ENCODE peak calls at places on chromosomes 4 and X, in five cellular contexts. One of them, this sample, is unnamed. For H3K4me1, the result is how much of the 10 kb centered on the place peaks cover.

GRCh38 chrX:56800801-56801200 is 71.8 kb downstream of the NBDY start:
- DNase-seq in lower lobe of right lung: no peak
- DNase-seq in neural progenitor cell: no peak
- DNase-seq in IMR-90: no peak
- DNase-seq in aorta: no peak
- DNase-seq in this sample: no peak

GRCh38 chr4:86544313-86544966 is 49.7 kb upstream of the PTPN13 start:
- DNase-seq in IMR-90: no peak
- DNase-seq in lower lobe of right lung: no peak
- DNase-seq in aorta: no peak
- DNase-seq in neural progenitor cell: no peak
- DNase-seq in this sample: no peak

GRCh38 chr4:55312491-55313101 is 33.4 kb upstream of the SRD5A3 start:
- DNase-seq in aorta: no peak
- DNase-seq in IMR-90: peak
- DNase-seq in lower lobe of right lung: no peak
- DNase-seq in neural progenitor cell: peak
- DNase-seq in this sample: no peak

GRCh38 chrX:283115-283845 is 2.1 kb downstream of the PLCXD1 start:
- DNase-seq in neural progenitor cell: peak
- DNase-seq in IMR-90: peak
- DNase-seq in aorta: peak
- DNase-seq in lower lobe of right lung: peak
- DNase-seq in this sample: peak

GRCh38 chr4:38582445-38582844 is 81.6 kb upstream of the KLF3 start:
- DNase-seq in aorta: no peak
- DNase-seq in lower lobe of right lung: no peak
- DNase-seq in IMR-90: no peak
- DNase-seq in neural progenitor cell: no peak
- DNase-seq in this sample: no peak

GRCh38 chr4:164508126-164508525 is 245.8 kb upstream of the SMIM31 start:
- DNase-seq in neural progenitor cell: no peak
- DNase-seq in lower lobe of right lung: no peak
- DNase-seq in aorta: no peak
- DNase-seq in IMR-90: no peak
- DNase-seq in this sample: no peak

GRCh38 chr4:80431203-80431602 is 95.7 kb downstream of the CFAP299 start:
- DNase-seq in IMR-90: no peak
- DNase-seq in lower lobe of right lung: no peak
- DNase-seq in neural progenitor cell: no peak
- DNase-seq in aorta: no peak
- DNase-seq in this sample: no peak

GRCh38 chr4:87038837-87039715 is 104.3 kb downstream of the AFF1 start:
- DNase-seq in lower lobe of right lung: peak
- DNase-seq in neural progenitor cell: peak
- DNase-seq in aorta: peak
- DNase-seq in IMR-90: peak
- DNase-seq in this sample: no peak

GRCh38 chrX:19682712-19683331 is 167.5 kb upstream of the MAP3K15 start:
- DNase-seq in IMR-90: peak
- DNase-seq in lower lobe of right lung: peak
- DNase-seq in neural progenitor cell: peak
- DNase-seq in aorta: peak
- DNase-seq in this sample: peak

GRCh38 chr4:113153529-113154101 is 104.2 kb downstream of the ANK2 start:
- DNase-seq in lower lobe of right lung: no peak
- DNase-seq in aorta: no peak
- DNase-seq in IMR-90: no peak
- DNase-seq in neural progenitor cell: no peak
- DNase-seq in this sample: no peak

GRCh38 chrX:108396986-108397385 is 41.2 kb downstream of the COL4A6 start:
- DNase-seq in neural progenitor cell: no peak
- DNase-seq in IMR-90: no peak
- DNase-seq in aorta: no peak
- DNase-seq in lower lobe of right lung: no peak
- DNase-seq in this sample: no peak

GRCh38 chrX:74525116-74525515 is 89.3 kb downstream of the RLIM start:
- DNase-seq in IMR-90: peak
- DNase-seq in neural progenitor cell: no peak
- DNase-seq in lower lobe of right lung: no peak
- DNase-seq in aorta: no peak
- DNase-seq in this sample: no peak

GRCh38 chrX:92351531-92351930 is 572.4 kb downstream of the PCDH11X start:
- DNase-seq in aorta: no peak
- DNase-seq in IMR-90: no peak
- DNase-seq in lower lobe of right lung: no peak
- DNase-seq in neural progenitor cell: no peak
- DNase-seq in this sample: no peak

GRCh38 chr4:89285735-89286134 is 21.9 kb downstream of the GPRIN3 start:
- DNase-seq in IMR-90: no peak
- DNase-seq in neural progenitor cell: no peak
- DNase-seq in lower lobe of right lung: no peak
- DNase-seq in aorta: no peak
- DNase-seq in this sample: no peak

GRCh38 chr4:88211473-88212252 is 53.2 kb upstream of the ABCG2 start:
- DNase-seq in lower lobe of right lung: no peak
- DNase-seq in aorta: no peak
- DNase-seq in IMR-90: peak
- DNase-seq in neural progenitor cell: peak
- DNase-seq in this sample: no peak

GRCh38 chr4:144355809-144356757 is 215.6 kb upstream of the GYPA start:
- DNase-seq in aorta: peak
- DNase-seq in neural progenitor cell: peak
- DNase-seq in lower lobe of right lung: no peak
- DNase-seq in IMR-90: peak
- DNase-seq in this sample: no peak

GRCh38 chrX:21398424-21398823 is 24.2 kb downstream of the CNKSR2 start:
- DNase-seq in IMR-90: no peak
- DNase-seq in aorta: no peak
- DNase-seq in lower lobe of right lung: no peak
- DNase-seq in neural progenitor cell: no peak
- DNase-seq in this sample: no peak

GRCh38 chr4:160835789-160836188 is 1328.0 kb downstream of the FSTL5 start:
- DNase-seq in IMR-90: no peak
- DNase-seq in neural progenitor cell: peak
- DNase-seq in lower lobe of right lung: no peak
- DNase-seq in aorta: no peak
- DNase-seq in this sample: no peak

GRCh38 chrX:118795528-118795927 is 28.1 kb upstream of the ZCCHC12 start:
- DNase-seq in lower lobe of right lung: no peak
- DNase-seq in neural progenitor cell: no peak
- DNase-seq in aorta: no peak
- DNase-seq in IMR-90: no peak
- DNase-seq in this sample: no peak

DNA sequence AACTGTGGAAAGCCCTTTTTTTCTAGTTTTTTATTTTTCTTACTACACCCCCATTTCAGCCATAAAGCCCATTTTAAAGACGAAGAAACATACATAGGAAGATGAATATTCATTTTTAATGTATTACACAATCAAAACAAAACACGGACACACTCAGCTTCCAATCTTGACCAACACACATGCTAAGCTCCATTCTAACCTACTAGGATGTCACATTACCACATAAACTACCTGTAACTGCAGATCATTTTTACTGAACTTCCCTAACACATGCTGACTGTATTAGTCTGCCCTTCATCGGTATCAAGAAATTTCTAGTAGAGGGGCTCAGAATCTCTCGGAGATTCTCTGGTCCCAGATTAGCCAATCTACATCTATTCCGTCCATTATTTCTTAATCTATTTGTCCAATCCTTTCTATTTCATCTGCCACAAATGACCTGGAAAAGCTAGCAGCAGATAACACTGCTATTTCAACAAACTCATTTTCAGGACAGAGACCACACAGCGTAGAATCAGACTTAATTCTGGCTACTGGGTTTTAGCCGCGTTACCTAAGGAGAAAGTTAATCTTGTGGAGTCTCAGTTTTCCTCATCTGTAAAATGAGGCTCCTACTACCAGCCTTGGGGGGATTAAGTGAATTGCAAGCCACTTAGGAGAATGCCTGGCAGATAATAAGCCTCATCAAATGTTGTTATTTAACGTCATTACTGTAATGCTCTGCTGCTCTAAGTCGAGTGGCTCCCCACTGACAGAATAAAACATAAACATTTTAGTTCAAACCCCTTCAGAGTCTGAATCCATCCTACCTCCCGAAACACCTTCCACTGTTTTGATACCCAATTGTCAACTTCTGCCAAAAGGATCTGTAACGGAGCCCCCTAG is 1.6 kb downstream of the CCNI start:
- DNase-seq in aorta: no peak
- DNase-seq in IMR-90: no peak
- DNase-seq in neural progenitor cell: peak
- DNase-seq in lower lobe of right lung: no peak
- DNase-seq in this sample: no peak
- H3K4me1 ChIP-seq in aorta: under half
- H3K4me1 ChIP-seq in IMR-90: under half
- H3K4me1 ChIP-seq in neural progenitor cell: under half
- H3K4me1 ChIP-seq in lower lobe of right lung: under half
- H3K4me1 ChIP-seq in this sample: under half

GRCh38 chrX:53155512-53156206 is 61.7 kb downstream of the KANTR start:
- DNase-seq in aorta: no peak
- DNase-seq in lower lobe of right lung: no peak
- DNase-seq in IMR-90: no peak
- DNase-seq in neural progenitor cell: no peak
- DNase-seq in this sample: no peak

GRCh38 chrX:53159184-53159583 is 65.2 kb downstream of the KANTR start:
- DNase-seq in neural progenitor cell: no peak
- DNase-seq in aorta: no peak
- DNase-seq in IMR-90: no peak
- DNase-seq in lower lobe of right lung: no peak
- DNase-seq in this sample: no peak

GRCh38 chrX:53156207-53156596 is 62.3 kb downstream of the KANTR start:
- DNase-seq in neural progenitor cell: no peak
- DNase-seq in IMR-90: no peak
- DNase-seq in aorta: no peak
- DNase-seq in lower lobe of right lung: no peak
- DNase-seq in this sample: no peak

GRCh38 chrX:53153581-53153980 is 59.6 kb downstream of the KANTR start:
- DNase-seq in IMR-90: no peak
- DNase-seq in aorta: no peak
- DNase-seq in lower lobe of right lung: no peak
- DNase-seq in neural progenitor cell: no peak
- DNase-seq in this sample: no peak
- H3K4me1 ChIP-seq in IMR-90: under half
- H3K4me1 ChIP-seq in aorta: under half
- H3K4me1 ChIP-seq in lower lobe of right lung: under half
- H3K4me1 ChIP-seq in neural progenitor cell: under half
- H3K4me1 ChIP-seq in this sample: under half

GRCh38 chr4:3486556-3487270 is 23.6 kb downstream of the DOK7 start:
- DNase-seq in lower lobe of right lung: no peak
- DNase-seq in aorta: no peak
- DNase-seq in neural progenitor cell: peak
- DNase-seq in IMR-90: no peak
- DNase-seq in this sample: no peak

GRCh38 chr4:3485882-3486555 is 22.9 kb downstream of the DOK7 start:
- DNase-seq in lower lobe of right lung: no peak
- DNase-seq in aorta: no peak
- DNase-seq in IMR-90: no peak
- DNase-seq in neural progenitor cell: no peak
- DNase-seq in this sample: no peak

GRCh38 chr4:3484057-3484973 is 21.2 kb downstream of the DOK7 start:
- DNase-seq in neural progenitor cell: no peak
- DNase-seq in aorta: peak
- DNase-seq in lower lobe of right lung: no peak
- DNase-seq in IMR-90: no peak
- DNase-seq in this sample: no peak

GRCh38 chr4:3483471-3483921 is 20.4 kb downstream of the DOK7 start:
- DNase-seq in IMR-90: no peak
- DNase-seq in aorta: peak
- DNase-seq in lower lobe of right lung: no peak
- DNase-seq in neural progenitor cell: peak
- DNase-seq in this sample: no peak

DNA sequence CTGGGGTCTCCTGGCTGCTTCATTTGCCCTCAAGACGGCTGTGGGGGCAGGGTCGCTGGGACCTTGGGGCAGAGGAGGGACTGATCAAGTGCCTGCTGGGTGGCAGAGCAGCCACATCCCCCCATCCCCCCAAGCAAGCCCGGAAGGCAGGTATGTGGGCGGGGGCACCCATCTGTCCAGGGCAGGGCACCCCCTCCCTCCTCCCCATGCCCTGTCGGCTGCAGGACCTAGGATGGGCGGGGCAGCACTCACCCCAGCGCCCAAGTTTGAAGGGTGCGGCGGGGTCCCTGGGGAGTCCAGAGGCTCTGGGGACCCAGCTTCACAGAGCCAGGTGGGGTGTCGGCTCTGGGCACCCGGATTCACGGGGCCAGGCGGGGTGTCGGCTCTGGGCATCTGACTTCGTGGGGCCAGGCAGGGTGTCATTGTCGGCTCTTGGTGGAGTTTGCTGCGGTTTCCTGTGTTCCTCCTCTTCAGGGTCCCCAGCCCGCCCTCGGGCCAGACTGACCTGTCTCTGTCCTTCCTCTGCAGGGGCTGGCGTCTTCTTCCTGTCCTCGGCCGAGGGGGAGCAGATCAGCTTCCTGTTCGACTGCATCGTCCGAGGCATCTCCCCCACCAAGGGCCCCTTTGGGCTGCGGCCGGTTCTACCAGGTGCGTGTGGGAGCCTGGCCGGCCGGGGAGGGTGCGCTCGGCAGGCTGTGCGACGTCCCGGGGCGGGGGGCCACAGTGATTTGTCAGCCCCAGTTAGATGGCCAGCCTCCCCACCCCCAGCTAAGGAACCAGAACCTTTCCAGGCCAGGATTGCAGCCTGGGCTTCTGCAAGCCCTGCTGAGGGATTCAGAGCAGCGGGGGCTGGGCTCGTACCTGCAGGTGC is 22.1 kb downstream of the DOK7 start:
- DNase-seq in lower lobe of right lung: no peak
- DNase-seq in aorta: no peak
- DNase-seq in IMR-90: no peak
- DNase-seq in neural progenitor cell: no peak
- DNase-seq in this sample: no peak
- H3K4me1 ChIP-seq in lower lobe of right lung: under half
- H3K4me1 ChIP-seq in aorta: under half
- H3K4me1 ChIP-seq in IMR-90: under half
- H3K4me1 ChIP-seq in neural progenitor cell: under half
- H3K4me1 ChIP-seq in this sample: under half

GRCh38 chr4:185222598-185222997 is 13.2 kb downstream of the SNX25 start:
- DNase-seq in lower lobe of right lung: no peak
- DNase-seq in aorta: no peak
- DNase-seq in IMR-90: peak
- DNase-seq in neural progenitor cell: no peak
- DNase-seq in this sample: no peak
- H3K4me1 ChIP-seq in lower lobe of right lung: under half
- H3K4me1 ChIP-seq in aorta: under half
- H3K4me1 ChIP-seq in IMR-90: under half
- H3K4me1 ChIP-seq in neural progenitor cell: under half
- H3K4me1 ChIP-seq in this sample: under half

GRCh38 chr4:72341432-72341820 is 227.6 kb downstream of the ADAMTS3 start:
- DNase-seq in lower lobe of right lung: no peak
- DNase-seq in neural progenitor cell: no peak
- DNase-seq in aorta: no peak
- DNase-seq in IMR-90: no peak
- DNase-seq in this sample: no peak
- H3K4me1 ChIP-seq in lower lobe of right lung: under half
- H3K4me1 ChIP-seq in neural progenitor cell: under half
- H3K4me1 ChIP-seq in aorta: under half
- H3K4me1 ChIP-seq in IMR-90: under half
- H3K4me1 ChIP-seq in this sample: under half